ENCODE peak calls at places on chromosomes 3 and 15, in four cellular contexts. A is stimulated activated CD4-positive, alpha-beta T cell treated with anti-CD3 and anti-CD28 coated beads, Interleukin-4, amount 100 ng/mL, for 48 hours; R is A172; O is NCI-H2081. K is an unnamed sample.

GRCh38 chr15:48415036-48415886 is 84.0 kb downstream of the DUT start:
- DNase-seq in A (no peak), R (peak; percentile 81), O (no peak), K (peak; percentile 89)

GRCh38 chr3:61983479-61983878 is 389.9 kb downstream of the FEZF2 start:
- DNase-seq in A (no peak), R (no peak), O (no peak), K (no peak)

GRCh38 chr3:197224034-197224444 is 74.4 kb downstream of the DLG1 start:
- DNase-seq in A (no peak), R (peak; percentile 51), O (peak; percentile 69), K (peak; percentile 81)

GRCh38 chr15:89139613-89140499 is 51.6 kb downstream of the ABHD2 start:
- DNase-seq in A (no peak), R (no peak), O (no peak), K (no peak)

GRCh38 chr3:111315911-111316310 is 226.1 kb upstream of the CD96 start:
- DNase-seq in A (no peak), R (peak; percentile 15), O (peak; percentile 13), K (peak; percentile 60)

GRCh38 chr3:16064660-16065414 is 109.6 kb upstream of the GALNT15 start:
- DNase-seq in A (no peak), R (peak; percentile 86), O (peak; percentile 3), K (peak; percentile 53)

GRCh38 chr15:95141486-95141885 is 910.1 kb downstream of the MCTP2 start:
- DNase-seq in A (no peak), R (no peak), O (no peak), K (no peak)

GRCh38 chr15:37767841-37768455 is 166.5 kb upstream of the TMCO5A start:
- DNase-seq in A (no peak), R (no peak), O (no peak), K (peak; percentile 64)

GRCh38 chr15:35014265-35014664 is 26.2 kb upstream of the ZNF770 start:
- DNase-seq in A (no peak), R (no peak), O (no peak), K (no peak)

GRCh38 chr3:71581981-71582611 is 1.4 kb downstream of the FOXP1 start:
- DNase-seq in A (peak; percentile 54), R (peak; percentile 18), O (peak; percentile 64), K (peak; percentile 48)

GRCh38 chr3:61669676-61670299 is 108.4 kb downstream of the PTPRG start:
- DNase-seq in A (no peak), R (peak; percentile 6), O (no peak), K (no peak)

GRCh38 chr3:126132751-126133511 is 47.5 kb downstream of the ALDH1L1 start:
- DNase-seq in A (no peak), R (no peak), O (no peak), K (peak; percentile 16)

GRCh38 chr3:14949126-14949525 is 1.7 kb downstream of the NR2C2 start:
- DNase-seq in A (no peak), R (no peak), O (no peak), K (no peak)

GRCh38 chr3:16476636-16477035 is 36.9 kb downstream of the RFTN1 start:
- DNase-seq in A (no peak), R (peak; percentile 93), O (no peak), K (peak; percentile 41)

GRCh38 chr3:142288032-142288638 is 62.8 kb upstream of the GK5 start:
- DNase-seq in A (no peak), R (no peak), O (no peak), K (no peak)

K was measured in PC-3.